ENCODE peak calls at places on chromosome 3, in nine cellular contexts. N is HTR-8/SVneo, A is left ventricle myocardium superior, U is ELF-1, Q is cardiac muscle cell, R is hypothalamus, E is NCI-H1436, S is Karpas-422, C is T-cell. K is an unnamed sample.

GRCh38 chr3:53495091-53495517 is 693 bp downstream of the CACNA1D start:
- DNase-seq in R (no peak), U (no peak), N (no peak), Q (peak; percentile 45), A (no peak), S (no peak), C (no peak), E (no peak), K (no peak)

GRCh38 chr3:179037361-179037760 is 34.2 kb downstream of the ZMAT3 start:
- DNase-seq in N (peak; percentile 75), C (peak; percentile 50), S (no peak), U (peak; percentile 24), E (no peak), A (peak; percentile 64), Q (no peak), R (peak; percentile 20), K (no peak)

GRCh38 chr3:152519376-152519775 is 250.6 kb downstream of the MBNL1 start:
- DNase-seq in R (no peak), A (no peak), S (no peak), U (no peak), C (no peak), E (no peak), Q (no peak), N (no peak), K (no peak)

GRCh38 chr3:53816430-53816829 is 29.8 kb downstream of the CHDH start:
- DNase-seq in E (no peak), U (no peak), R (peak; percentile 66), N (no peak), S (no peak), C (no peak), A (no peak), Q (no peak), K (no peak)

GRCh38 chr3:40705663-40706062 is 180.9 kb downstream of the ZNF621 start:
- DNase-seq in Q (no peak), C (no peak), S (no peak), A (no peak), U (no peak), E (no peak), N (no peak), R (no peak), K (no peak)

GRCh38 chr3:142272200-142272891 is 47.0 kb upstream of the GK5 start:
- DNase-seq in E (no peak), A (no peak), R (no peak), U (no peak), S (no peak), C (no peak), Q (no peak), N (no peak), K (no peak)

GRCh38 chr3:138944136-138944658 is 2.7 kb downstream of the FOXL2 start:
- DNase-seq in R (no peak), N (no peak), S (no peak), A (no peak), Q (no peak), C (no peak), U (peak; percentile 72), E (no peak), K (no peak)

GRCh38 chr3:27714692-27715453 is 7.2 kb downstream of the EOMES start:
- DNase-seq in U (peak; percentile 83), N (no peak), A (peak; percentile 39), Q (peak; percentile 68), C (no peak), R (no peak), S (peak; percentile 48), E (no peak), K (no peak)

GRCh38 chr3:64422932-64423331 is 197.7 kb upstream of the PRICKLE2 start:
- DNase-seq in N (no peak), Q (no peak), U (no peak), E (no peak), C (no peak), R (no peak), A (no peak), S (no peak), K (no peak)

GRCh38 chr3:66158933-66159332 is 61.9 kb upstream of the SLC25A26 start:
- DNase-seq in A (no peak), Q (no peak), S (no peak), C (no peak), E (no peak), R (no peak), N (no peak), U (no peak), K (no peak)

GRCh38 chr3:123656691-123657090 is 71.8 kb upstream of the HACD2 start:
- DNase-seq in C (no peak), A (no peak), U (no peak), Q (no peak), N (no peak), S (peak; percentile 61), E (no peak), R (no peak), K (no peak)

GRCh38 chr3:62622553-62623174 is 249.3 kb upstream of the FEZF2 start:
- DNase-seq in E (peak; percentile 13), U (peak; percentile 41), N (peak; percentile 15), A (no peak), S (peak; percentile 85), C (no peak), Q (peak; percentile 70), R (no peak), K (peak; percentile 49)

GRCh38 chr3:71310595-71311319 is 272.8 kb downstream of the FOXP1 start:
- DNase-seq in U (peak; percentile 53), E (no peak), N (no peak), A (peak; percentile 70), C (no peak), S (no peak), R (no peak), Q (no peak), K (no peak)